ENCODE peak calls at places on chromosomes 12 and 14, in five cellular contexts. B is H1, C is GM12878, X is K562, M is HepG2. A is an unnamed sample.

GRCh38 chr14:62162998-62163589 is 400.9 kb downstream of the SNAPC1 start:
- DNase-seq in B (no peak), C (no peak), X (peak), M (peak), A (no peak)

GRCh38 chr12:9625019-9625418 is 17.3 kb upstream of the KLRB1 start:
- DNase-seq in B (no peak), C (no peak), X (no peak), M (no peak), A (no peak)

GRCh38 chr12:39620664-39621658 is 1.4 kb upstream of the ABCD2 start:
- DNase-seq in B (no peak), C (peak), X (no peak), M (no peak), A (no peak)

GRCh38 chr12:33129500-33129899 is 232.9 kb upstream of the PKP2 start:
- DNase-seq in B (no peak), C (no peak), X (no peak), M (no peak), A (no peak)

GRCh38 chr14:87430810-87431209 is 562.2 kb downstream of the GALC start:
- DNase-seq in B (no peak), C (no peak), X (no peak), M (peak), A (no peak)

GRCh38 chr12:114335607-114336006 is 70.3 kb downstream of the TBX5 start:
- DNase-seq in B (peak), C (no peak), X (no peak), M (no peak), A (no peak)

GRCh38 chr14:91420686-91421085 is 3.1 kb upstream of the CCDC88C start:
- DNase-seq in B (peak), C (no peak), X (no peak), M (peak), A (no peak)

GRCh38 chr14:85528882-85529585 is 910 bp upstream of the FLRT2 start:
- DNase-seq in B (no peak), C (no peak), X (no peak), M (no peak), A (no peak)

GRCh38 chr14:60758875-60759274 is 24.3 kb downstream of the MNAT1 start:
- DNase-seq in B (no peak), C (no peak), X (no peak), M (no peak), A (no peak)

GRCh38 chr12:13197526-13198141 is 1.1 kb downstream of the EMP1 start:
- DNase-seq in B (no peak), C (no peak), X (no peak), M (no peak), A (no peak)

GRCh38 chr12:31585271-31585670 is 5.7 kb downstream of the DENND5B start:
- DNase-seq in B (no peak), C (no peak), X (no peak), M (no peak), A (no peak)

GRCh38 chr12:29320295-29321090 is 60.5 kb downstream of the ERGIC2 start:
- DNase-seq in B (no peak), C (no peak), X (no peak), M (peak), A (no peak)

GRCh38 chr12:20946732-20947131 is 136.2 kb downstream of the SLCO1B3 start:
- DNase-seq in B (peak), C (no peak), X (peak), M (peak), A (no peak)

GRCh38 chr14:38065101-38065762 is 142.5 kb upstream of the SSTR1 start:
- DNase-seq in B (no peak), C (no peak), X (no peak), M (no peak), A (no peak)

GRCh38 chr12:87157791-87158190 is 871.4 kb downstream of the C12orf50 start:
- DNase-seq in B (no peak), C (no peak), X (no peak), M (no peak), A (no peak)

GRCh38 chr12:59742831-59743230 is 147.0 kb downstream of the SLC16A7 start:
- DNase-seq in B (no peak), C (no peak), X (no peak), M (no peak), A (no peak)

GRCh38 chr12:89571481-89572190 is 45.8 kb upstream of the POC1B start:
- DNase-seq in B (no peak), C (no peak), X (no peak), M (no peak), A (no peak)

GRCh38 chr14:50521912-50522341 is 10.4 kb downstream of the MAP4K5 start:
- DNase-seq in B (no peak), C (no peak), X (no peak), M (peak), A (no peak)

GRCh38 chr12:94956936-94957464 is 46.5 kb downstream of the NDUFA12 start:
- DNase-seq in B (no peak), C (no peak), X (no peak), M (no peak), A (no peak)

GRCh38 chr12:94951071-94951639 is 52.3 kb downstream of the NDUFA12 start:
- DNase-seq in B (no peak), C (no peak), X (no peak), M (no peak), A (no peak)

GRCh38 chr12:94952325-94952724 is 51.2 kb downstream of the NDUFA12 start:
- DNase-seq in B (no peak), C (no peak), X (no peak), M (no peak), A (no peak)

GRCh38 chr12:94955193-94955592 is 48.3 kb downstream of the NDUFA12 start:
- DNase-seq in B (no peak), C (no peak), X (no peak), M (no peak), A (no peak)

GRCh38 chr12:94954029-94954685 is 49.3 kb downstream of the NDUFA12 start:
- DNase-seq in B (no peak), C (no peak), X (peak), M (no peak), A (no peak)
- TF ChIP-seq POLR2AphosphoS5 in B (no peak), C (no peak), X (peak), M (no peak), A (no peak)

GRCh38 chr12:48716493-48717251 is at the start of gene CCNT1:
- DNase-seq in B (peak), C (peak), X (peak), M (peak), A (peak)
- TF ChIP-seq POLR2A in B (peak), C (peak), X (peak), M (peak), A (peak)

DNA sequence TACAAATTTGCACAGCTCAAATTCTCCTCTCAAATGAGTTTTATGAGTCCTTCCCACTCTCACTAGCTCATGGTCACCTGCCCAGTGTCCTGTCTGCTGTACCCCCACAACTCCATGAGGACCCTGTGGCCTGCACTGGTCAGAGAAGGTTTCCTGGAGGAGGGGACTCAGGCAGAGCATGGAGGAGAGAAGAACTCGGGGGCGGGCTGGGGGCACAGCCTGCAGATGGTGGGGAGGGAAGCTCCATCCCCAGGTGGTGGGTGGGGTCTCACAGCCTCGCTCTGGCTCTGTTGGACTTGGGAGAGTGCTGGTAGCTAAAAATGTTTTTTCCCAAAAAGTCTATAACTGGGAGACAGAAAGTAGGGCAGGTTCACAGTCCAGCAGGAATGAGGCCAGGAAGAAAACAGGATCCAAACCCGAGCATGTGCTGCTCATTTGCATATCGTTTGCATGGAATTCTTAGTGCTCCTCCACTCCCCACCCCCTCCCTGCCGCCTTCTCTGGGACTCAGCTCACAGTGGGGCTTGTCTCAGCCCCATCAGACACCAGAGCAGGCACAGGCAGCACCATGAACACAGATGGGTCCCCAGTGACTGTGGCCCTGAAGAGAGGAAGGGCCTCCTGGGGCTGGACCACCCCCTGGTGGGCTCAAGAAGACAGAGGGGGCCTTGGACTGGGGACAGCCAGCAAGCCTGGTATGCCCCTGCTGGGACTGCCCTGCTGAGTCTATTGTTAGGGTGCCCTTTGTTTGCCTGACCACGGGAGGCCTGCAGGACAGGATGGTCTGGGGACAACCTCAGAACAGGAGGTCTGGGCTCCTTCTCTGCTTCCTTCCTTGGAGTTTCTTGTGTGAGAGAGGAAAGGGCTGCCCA is 67.1 kb upstream of the SFSWAP start:
- DNase-seq in B (no peak), C (no peak), X (no peak), M (no peak), A (no peak)
- TF ChIP-seq TAF1 in B (no peak), C (no peak), X (no peak), M (no peak), A (no peak)

GRCh38 chr14:74906923-74907620 is 16.0 kb downstream of the RPS6KL1 start:
- DNase-seq in B (no peak), C (no peak), X (no peak), M (no peak), A (no peak)
- TF ChIP-seq POLR2AphosphoS5 in B (no peak), C (no peak), X (no peak), M (no peak), A (no peak)